ENCODE peak calls at places on chromosomes 3 and 15, in eight cellular contexts. One of them, this sample, is unnamed.

GRCh38 chr15:94414921-94415320 is 183.6 kb downstream of the MCTP2 start:
- DNase-seq in IMR-90: no peak
- DNase-seq in nephron progenitor cell: no peak
- DNase-seq in SK-N-SH: no peak
- DNase-seq in tibial artery: no peak
- DNase-seq in uterus: no peak
- DNase-seq in heart left ventricle: no peak
- DNase-seq in body of pancreas: no peak
- DNase-seq in this sample: no peak

GRCh38 chr15:57444877-57445513 is 68.7 kb downstream of the CGNL1 start:
- DNase-seq in nephron progenitor cell: no peak
- DNase-seq in SK-N-SH: no peak
- DNase-seq in IMR-90: no peak
- DNase-seq in tibial artery: no peak
- DNase-seq in heart left ventricle: no peak
- DNase-seq in uterus: no peak
- DNase-seq in body of pancreas: no peak
- DNase-seq in this sample: no peak

GRCh38 chr3:50671331-50671730 is 3.4 kb upstream of the DOCK3 start:
- DNase-seq in IMR-90: peak
- DNase-seq in tibial artery: no peak
- DNase-seq in heart left ventricle: no peak
- DNase-seq in nephron progenitor cell: no peak
- DNase-seq in uterus: no peak
- DNase-seq in SK-N-SH: no peak
- DNase-seq in body of pancreas: no peak
- DNase-seq in this sample: peak

GRCh38 chr15:30038667-30039523 is 43.9 kb upstream of the GOLGA8J start:
- DNase-seq in uterus: no peak
- DNase-seq in nephron progenitor cell: no peak
- DNase-seq in IMR-90: no peak
- DNase-seq in SK-N-SH: peak
- DNase-seq in tibial artery: no peak
- DNase-seq in heart left ventricle: no peak
- DNase-seq in body of pancreas: peak
- DNase-seq in this sample: no peak

GRCh38 chr3:178059124-178059523 is 477.1 kb upstream of the KCNMB2 start:
- DNase-seq in IMR-90: peak
- DNase-seq in tibial artery: no peak
- DNase-seq in uterus: no peak
- DNase-seq in SK-N-SH: no peak
- DNase-seq in nephron progenitor cell: no peak
- DNase-seq in heart left ventricle: no peak
- DNase-seq in body of pancreas: no peak
- DNase-seq in this sample: no peak

GRCh38 chr3:8903191-8903590 is 60.1 kb downstream of the RAD18 start:
- DNase-seq in heart left ventricle: no peak
- DNase-seq in SK-N-SH: no peak
- DNase-seq in nephron progenitor cell: no peak
- DNase-seq in IMR-90: peak
- DNase-seq in tibial artery: no peak
- DNase-seq in body of pancreas: no peak
- DNase-seq in uterus: no peak
- DNase-seq in this sample: no peak

GRCh38 chr3:194577985-194578905 is 55.0 kb downstream of the TMEM44 start:
- DNase-seq in body of pancreas: peak
- DNase-seq in uterus: no peak
- DNase-seq in nephron progenitor cell: no peak
- DNase-seq in IMR-90: peak
- DNase-seq in tibial artery: peak
- DNase-seq in SK-N-SH: no peak
- DNase-seq in heart left ventricle: no peak
- DNase-seq in this sample: peak

GRCh38 chr3:115602194-115602593 is 21.1 kb upstream of the GAP43 start:
- DNase-seq in nephron progenitor cell: no peak
- DNase-seq in heart left ventricle: no peak
- DNase-seq in body of pancreas: no peak
- DNase-seq in SK-N-SH: no peak
- DNase-seq in uterus: no peak
- DNase-seq in tibial artery: no peak
- DNase-seq in IMR-90: no peak
- DNase-seq in this sample: no peak

GRCh38 chr3:146065573-146066006 is 95.4 kb downstream of the PLOD2 start:
- DNase-seq in IMR-90: peak
- DNase-seq in SK-N-SH: no peak
- DNase-seq in heart left ventricle: no peak
- DNase-seq in tibial artery: no peak
- DNase-seq in body of pancreas: peak
- DNase-seq in nephron progenitor cell: peak
- DNase-seq in uterus: peak
- DNase-seq in this sample: peak

GRCh38 chr3:69354948-69355347 is 30.9 kb downstream of the FRMD4B start:
- DNase-seq in body of pancreas: no peak
- DNase-seq in tibial artery: no peak
- DNase-seq in IMR-90: no peak
- DNase-seq in heart left ventricle: no peak
- DNase-seq in uterus: no peak
- DNase-seq in SK-N-SH: no peak
- DNase-seq in nephron progenitor cell: no peak
- DNase-seq in this sample: no peak

GRCh38 chr3:33544126-33544525 is 103.9 kb upstream of the UBP1 start:
- DNase-seq in IMR-90: peak
- DNase-seq in tibial artery: no peak
- DNase-seq in uterus: no peak
- DNase-seq in nephron progenitor cell: no peak
- DNase-seq in SK-N-SH: no peak
- DNase-seq in body of pancreas: no peak
- DNase-seq in heart left ventricle: no peak
- DNase-seq in this sample: no peak

GRCh38 chr3:51559266-51559907 is 20.9 kb downstream of the RAD54L2 start:
- DNase-seq in SK-N-SH: peak
- DNase-seq in IMR-90: peak
- DNase-seq in heart left ventricle: peak
- DNase-seq in nephron progenitor cell: no peak
- DNase-seq in body of pancreas: peak
- DNase-seq in tibial artery: no peak
- DNase-seq in uterus: peak
- DNase-seq in this sample: peak

DNA sequence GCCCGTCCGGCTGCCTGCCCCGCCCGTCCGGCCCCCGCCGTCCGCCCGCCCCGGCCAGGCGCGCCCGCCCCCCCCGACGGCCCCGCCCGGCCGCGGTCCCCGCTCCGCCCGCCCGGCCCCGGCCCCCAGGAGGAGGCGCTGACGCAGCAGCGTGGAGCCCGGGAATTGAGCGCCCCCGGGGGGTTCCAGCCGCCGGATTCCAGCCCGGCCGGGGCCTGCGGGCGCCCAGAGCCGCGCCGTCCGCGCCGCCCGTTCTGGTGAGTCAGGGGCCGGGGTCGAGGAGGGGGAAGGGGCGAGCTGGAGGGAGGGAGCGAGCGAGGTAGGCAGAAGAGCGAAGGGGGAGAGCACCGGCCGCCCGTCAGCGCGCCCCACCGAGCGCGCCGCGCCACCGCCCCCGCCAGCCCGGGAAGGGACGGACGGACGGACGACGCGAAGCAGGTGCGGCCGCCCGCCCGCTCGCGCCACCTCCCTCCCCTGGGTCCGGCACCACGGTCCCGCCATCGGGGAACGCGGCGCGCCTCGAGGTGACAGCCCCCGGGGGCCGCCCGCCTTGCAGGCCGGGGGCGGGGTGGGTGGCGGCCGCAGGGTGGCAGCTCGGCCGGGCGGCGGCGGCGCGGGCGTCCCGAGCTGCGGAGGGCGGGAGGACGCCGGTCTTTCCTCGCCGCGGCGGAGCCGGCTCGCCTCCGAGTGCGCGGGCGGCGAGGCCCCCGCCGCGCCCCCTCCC is 421 bp downstream of the BAHD1 start:
- DNase-seq in body of pancreas: no peak
- DNase-seq in uterus: no peak
- DNase-seq in IMR-90: no peak
- DNase-seq in nephron progenitor cell: peak
- DNase-seq in SK-N-SH: no peak
- DNase-seq in heart left ventricle: no peak
- DNase-seq in tibial artery: no peak
- DNase-seq in this sample: no peak
- TF ChIP-seq CTCF in body of pancreas: no peak
- TF ChIP-seq CTCF in uterus: no peak
- TF ChIP-seq CTCF in IMR-90: peak
- TF ChIP-seq CTCF in nephron progenitor cell: no peak
- TF ChIP-seq CTCF in SK-N-SH: peak
- TF ChIP-seq CTCF in heart left ventricle: no peak
- TF ChIP-seq CTCF in tibial artery: no peak
- TF ChIP-seq CTCF in this sample: no peak

GRCh38 chr15:100090411-100090810 is 251.4 kb downstream of the ADAMTS17 start:
- DNase-seq in IMR-90: no peak
- DNase-seq in nephron progenitor cell: no peak
- DNase-seq in body of pancreas: no peak
- DNase-seq in SK-N-SH: no peak
- DNase-seq in uterus: no peak
- DNase-seq in heart left ventricle: no peak
- DNase-seq in tibial artery: no peak
- DNase-seq in this sample: no peak
- TF ChIP-seq CTCF in IMR-90: no peak
- TF ChIP-seq CTCF in nephron progenitor cell: no peak
- TF ChIP-seq CTCF in body of pancreas: no peak
- TF ChIP-seq CTCF in SK-N-SH: no peak
- TF ChIP-seq CTCF in uterus: no peak
- TF ChIP-seq CTCF in heart left ventricle: no peak
- TF ChIP-seq CTCF in tibial artery: no peak
- TF ChIP-seq CTCF in this sample: no peak

DNA sequence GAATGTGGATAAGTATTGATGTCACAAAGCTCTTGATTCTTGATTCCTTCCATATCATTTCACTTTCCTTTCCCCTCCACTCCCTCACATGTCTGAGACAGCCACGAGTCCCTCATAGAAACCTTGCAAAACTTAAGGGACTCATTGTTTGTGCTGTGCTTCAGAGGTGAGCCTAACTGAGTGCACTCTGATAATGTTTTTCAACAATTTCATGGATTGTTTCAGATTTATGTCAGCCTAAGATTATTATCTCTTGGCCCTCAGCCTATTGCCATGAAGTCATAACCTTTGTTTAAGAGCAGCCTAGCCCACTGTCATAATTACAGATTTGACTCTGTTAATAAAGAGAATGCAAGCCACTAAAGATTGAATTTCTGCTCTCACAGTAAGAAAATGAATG is 363.6 kb downstream of the MECOM start:
- DNase-seq in tibial artery: no peak
- DNase-seq in heart left ventricle: no peak
- DNase-seq in IMR-90: no peak
- DNase-seq in nephron progenitor cell: no peak
- DNase-seq in SK-N-SH: no peak
- DNase-seq in body of pancreas: no peak
- DNase-seq in uterus: no peak
- DNase-seq in this sample: no peak
- TF ChIP-seq CTCF in tibial artery: no peak
- TF ChIP-seq CTCF in heart left ventricle: no peak
- TF ChIP-seq CTCF in IMR-90: no peak
- TF ChIP-seq CTCF in nephron progenitor cell: no peak
- TF ChIP-seq CTCF in SK-N-SH: no peak
- TF ChIP-seq CTCF in body of pancreas: no peak
- TF ChIP-seq CTCF in uterus: no peak
- TF ChIP-seq CTCF in this sample: no peak

DNA sequence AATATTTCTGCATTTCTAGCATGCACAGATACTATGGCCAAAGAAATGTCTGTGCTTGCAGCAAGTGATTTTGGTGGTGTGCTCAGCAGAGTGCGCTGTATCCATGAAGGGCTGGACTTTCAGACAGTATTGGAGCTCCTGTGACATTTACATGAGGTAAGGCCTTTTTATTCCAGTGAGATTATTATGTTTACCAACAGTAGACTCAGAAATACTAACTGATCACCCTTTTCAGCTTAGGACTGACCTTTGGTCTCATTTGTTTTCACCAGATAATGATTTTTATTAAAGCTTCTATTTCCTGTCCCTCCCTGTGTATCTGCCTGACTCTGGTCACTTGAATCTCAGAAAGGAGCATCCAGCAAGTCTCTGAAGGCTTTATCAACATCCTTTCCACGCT is 1302.5 kb upstream of the EPHA6 start:
- DNase-seq in body of pancreas: no peak
- DNase-seq in tibial artery: no peak
- DNase-seq in uterus: no peak
- DNase-seq in nephron progenitor cell: no peak
- DNase-seq in SK-N-SH: no peak
- DNase-seq in IMR-90: no peak
- DNase-seq in heart left ventricle: no peak
- DNase-seq in this sample: no peak
- TF ChIP-seq CTCF in body of pancreas: no peak
- TF ChIP-seq CTCF in tibial artery: no peak
- TF ChIP-seq CTCF in uterus: no peak
- TF ChIP-seq CTCF in nephron progenitor cell: no peak
- TF ChIP-seq CTCF in SK-N-SH: no peak
- TF ChIP-seq CTCF in IMR-90: no peak
- TF ChIP-seq CTCF in heart left ventricle: no peak
- TF ChIP-seq CTCF in this sample: no peak